ENCODE peak calls at places on chromosomes 16 and 17, in four cellular contexts. K is stomach, M is left ventricle myocardium inferior, U is AG04449. B is an unnamed sample.

GRCh38 chr17:9360610-9361571 is 214.7 kb downstream of the STX8 start:
- DNase-seq in M (no peak), K (no peak), U (peak; percentile 61), B (no peak)

GRCh38 chr17:12730931-12731521 is 58.3 kb upstream of the ARHGAP44 start:
- DNase-seq in K (peak; percentile 88), U (peak; percentile 46), M (peak; percentile 84), B (no peak)

GRCh38 chr17:47649972-47650524 is 329 bp downstream of the KPNB1 start:
- DNase-seq in M (no peak), U (no peak), K (peak; percentile 54), B (no peak)

GRCh38 chr16:12291989-12292759 is 315.6 kb downstream of the SNX29 start:
- DNase-seq in U (no peak), M (no peak), K (no peak), B (no peak)

GRCh38 chr17:54814371-54814770 is 86.3 kb upstream of the TOM1L1 start:
- DNase-seq in U (no peak), M (no peak), K (no peak), B (no peak)

GRCh38 chr16:6956511-6956910 is 376.1 kb upstream of the RBFOX1 start:
- DNase-seq in K (no peak), M (no peak), U (no peak), B (no peak)

GRCh38 chr16:55152875-55153390 is 171.1 kb upstream of the IRX6 start:
- DNase-seq in U (no peak), K (no peak), M (no peak), B (no peak)

GRCh38 chr17:8056976-8057625 is 18.2 kb downstream of the ALOX15B start:
- DNase-seq in M (no peak), K (peak; percentile 59), U (no peak), B (no peak)

GRCh38 chr17:83057793-83058477 is 21.5 kb upstream of the METRNL start:
- DNase-seq in K (peak; percentile 24), U (no peak), M (peak; percentile 81), B (no peak)

GRCh38 chr17:20086416-20087074 is 77.4 kb downstream of the SPECC1 start:
- DNase-seq in U (no peak), K (no peak), M (no peak), B (no peak)

GRCh38 chr17:81065500-81065899 is 30.5 kb downstream of the BAIAP2 start:
- DNase-seq in U (no peak), M (no peak), K (peak; percentile 70), B (no peak)

GRCh38 chr17:72406501-72406900 is 285.7 kb downstream of the SOX9 start:
- DNase-seq in U (no peak), M (no peak), K (no peak), B (no peak)

GRCh38 chr16:84207266-84207665 is 16.3 kb downstream of the ADAD2 start:
- DNase-seq in M (no peak), K (no peak), U (no peak), B (no peak)

GRCh38 chr16:72626623-72627022 is 421.3 kb downstream of the ZFHX3 start:
- DNase-seq in K (no peak), M (no peak), U (no peak), B (no peak)

GRCh38 chr17:47705536-47706481 is 11.8 kb downstream of the TBKBP1 start:
- DNase-seq in M (no peak), U (no peak), K (no peak), B (no peak)

GRCh38 chr17:38590988-38591758 is 14.6 kb downstream of the SRCIN1 start:
- DNase-seq in K (no peak), U (no peak), M (no peak), B (no peak)

GRCh38 chr16:783404-784161 is 4.6 kb downstream of the RPUSD1 start:
- DNase-seq in U (no peak), K (peak; percentile 43), M (peak; percentile 30), B (no peak)

GRCh38 chr16:65069090-65069489 is 52.8 kb downstream of the CDH11 start:
- DNase-seq in K (no peak), U (peak; percentile 69), M (no peak), B (no peak)

GRCh38 chr16:25198021-25198420 is 18.7 kb upstream of the AQP8 start:
- DNase-seq in K (no peak), U (no peak), M (no peak), B (no peak)

GRCh38 chr17:56596741-56597494 is 3.4 kb downstream of the NOG start:
- DNase-seq in K (no peak), U (no peak), M (no peak), B (no peak)

DNA sequence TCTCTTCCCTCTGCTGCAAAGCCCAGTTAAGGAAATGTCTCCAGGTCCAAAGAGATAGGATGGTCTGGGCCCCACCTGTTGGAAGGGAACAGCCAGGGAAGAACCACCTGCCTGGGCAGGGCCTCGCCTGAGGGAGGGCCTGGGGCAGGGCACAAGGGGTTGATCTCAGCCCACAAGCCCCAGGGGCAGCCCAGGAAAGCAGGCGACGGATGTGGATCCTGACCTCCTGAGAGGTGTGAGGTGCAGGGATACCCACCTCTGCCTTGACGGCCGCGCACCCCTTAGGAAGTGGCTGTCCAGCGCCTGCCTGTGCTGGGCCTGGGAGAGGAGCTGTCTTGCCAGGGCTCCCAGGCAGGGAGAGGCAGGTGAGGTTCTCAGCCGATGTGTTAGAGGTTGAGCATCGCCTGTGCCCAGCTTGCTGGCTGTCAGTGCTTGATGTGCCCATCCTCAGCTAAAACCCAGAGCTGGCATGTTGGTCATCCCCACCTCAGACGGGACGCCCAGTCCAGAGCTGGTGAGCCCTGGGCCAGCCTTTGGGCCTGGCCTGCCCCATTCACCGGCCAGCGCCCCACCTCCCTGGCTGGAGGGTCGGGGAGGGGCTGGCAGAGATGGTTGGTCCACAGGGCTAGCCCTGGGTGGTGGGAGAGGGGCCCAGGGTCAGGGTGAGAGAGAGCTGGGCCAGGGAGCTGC is 434 bp downstream of the CEMP1 start:
- DNase-seq in M (no peak), K (no peak), U (no peak), B (no peak)
- H3K4me3 ChIP-seq in M (peak overlapping the region; percentile 72), K (no peak overlapping the region), U (no peak overlapping the region), B (no peak overlapping the region)

GRCh38 chr16:56977823-56978430 is 11.4 kb upstream of the NLRC5 start:
- DNase-seq in K (no peak), M (no peak), U (no peak), B (no peak)

GRCh38 chr16:56977256-56977655 is 12.1 kb upstream of the NLRC5 start:
- DNase-seq in U (no peak), K (no peak), M (no peak), B (no peak)

GRCh38 chr16:56972898-56973689 is 11.3 kb downstream of the CETP start:
- DNase-seq in K (no peak), M (no peak), U (no peak), B (no peak)

GRCh38 chr16:56974549-56975300 is 13.0 kb downstream of the CETP start:
- DNase-seq in K (no peak), U (no peak), M (no peak), B (no peak)

DNA sequence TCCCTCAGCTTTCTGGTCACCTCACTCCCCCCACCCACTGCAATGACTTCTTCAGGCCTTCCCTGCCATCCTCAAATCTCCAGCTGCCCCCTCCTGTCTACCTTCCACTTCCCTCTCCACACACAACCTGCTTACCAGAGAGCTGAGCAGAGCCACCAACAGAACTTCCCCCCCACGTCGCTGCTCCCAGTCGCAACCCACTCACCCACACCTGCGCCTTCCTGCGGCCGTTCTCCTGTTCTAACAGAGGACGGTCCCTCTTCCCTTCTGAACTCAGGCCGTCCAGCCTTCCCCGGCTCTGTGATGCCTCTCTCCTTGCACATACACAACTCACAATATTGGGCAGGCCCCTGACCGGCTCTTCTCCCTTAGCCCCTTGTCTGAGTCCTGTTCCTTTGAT is 13.6 kb upstream of the NLRC5 start:
- DNase-seq in U (no peak), K (no peak), M (no peak), B (no peak)
- H3K4me3 ChIP-seq in U (no peak overlapping the region), K (no peak overlapping the region), M (no peak overlapping the region), B (no peak overlapping the region)

GRCh38 chr16:20285993-20286499 is 41.3 kb downstream of the GP2 start:
- DNase-seq in K (no peak), U (no peak), M (no peak), B (no peak)
- H3K4me3 ChIP-seq in K (no peak overlapping the region), U (no peak overlapping the region), M (no peak overlapping the region), B (no peak overlapping the region)

GRCh38 chr17:1645207-1646171 is at the start of gene SCARF1:
- DNase-seq in M (peak; percentile 73), K (no peak), U (no peak), B (no peak)
- H3K4me3 ChIP-seq in M (peak within 1 kb of the TSS; percentile 69), K (peak within 1 kb of the TSS; percentile 39), U (no peak within 1 kb of the TSS), B (no peak within 1 kb of the TSS)

DNA sequence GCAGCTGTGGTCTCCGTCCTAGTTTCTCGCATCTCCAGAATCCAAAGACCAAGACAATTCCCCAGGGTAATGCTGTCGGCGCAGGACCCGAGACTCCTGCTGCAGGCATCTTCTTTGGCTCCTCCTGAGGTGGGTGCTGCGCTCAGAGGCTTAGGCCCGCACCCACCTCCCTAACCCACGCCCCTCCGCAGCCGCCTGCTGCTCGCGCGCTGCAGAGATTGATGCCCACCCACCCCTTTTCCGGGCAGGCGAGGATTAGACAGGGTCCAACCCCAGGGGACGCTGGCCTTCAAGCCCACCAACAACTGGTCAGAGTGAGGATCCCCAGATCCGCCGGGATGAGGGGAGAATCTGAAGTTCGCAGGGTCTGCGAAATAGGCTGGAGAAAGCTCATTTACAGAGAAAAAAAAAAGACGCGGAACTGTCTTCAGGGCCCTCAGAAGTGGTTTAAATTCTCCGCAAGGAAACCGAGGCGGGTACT is 27.9 kb downstream of the SLFN11 start:
- DNase-seq in K (no peak), U (no peak), M (no peak), B (no peak)
- H3K4me3 ChIP-seq in K (peak overlapping the region; percentile 45), U (peak overlapping the region; percentile 54), M (peak overlapping the region; percentile 62), B (peak overlapping the region; percentile 47)

GRCh38 chr17:29141484-29141835 is 38.7 kb downstream of the MYO18A start:
- DNase-seq in U (no peak), K (no peak), M (no peak), B (no peak)
- H3K4me3 ChIP-seq in U (no peak overlapping the region), K (no peak overlapping the region), M (peak overlapping the region; percentile 72), B (peak overlapping the region; percentile 85)